ENCODE peak calls at places on chromosomes 5 and 9, in six cellular contexts. One of them, this sample, is unnamed.

GRCh38 chr9:133647148-133647547 is 11.0 kb downstream of the DBH start:
- DNase-seq in hepatocyte: no peak
- DNase-seq in Peyer's patch: no peak
- DNase-seq in GM13977: no peak
- DNase-seq in progenitor cell of endocrine pancreas: no peak
- DNase-seq in PC-9: no peak
- DNase-seq in this sample: no peak

GRCh38 chr5:14581333-14581890 is at the start of gene OTULINL:
- DNase-seq in hepatocyte: peak
- DNase-seq in Peyer's patch: peak
- DNase-seq in GM13977: peak
- DNase-seq in progenitor cell of endocrine pancreas: peak
- DNase-seq in PC-9: peak
- DNase-seq in this sample: peak

GRCh38 chr5:179272326-179273073 is 72.8 kb downstream of the ADAMTS2 start:
- DNase-seq in hepatocyte: no peak
- DNase-seq in Peyer's patch: peak
- DNase-seq in GM13977: no peak
- DNase-seq in progenitor cell of endocrine pancreas: no peak
- DNase-seq in PC-9: no peak
- DNase-seq in this sample: no peak

GRCh38 chr5:37906416-37906815 is 66.6 kb upstream of the GDNF start:
- DNase-seq in hepatocyte: no peak
- DNase-seq in Peyer's patch: no peak
- DNase-seq in GM13977: no peak
- DNase-seq in progenitor cell of endocrine pancreas: no peak
- DNase-seq in PC-9: no peak
- DNase-seq in this sample: no peak

GRCh38 chr5:147398860-147399259 is 111.0 kb downstream of the DPYSL3 start:
- DNase-seq in hepatocyte: no peak
- DNase-seq in Peyer's patch: no peak
- DNase-seq in GM13977: no peak
- DNase-seq in progenitor cell of endocrine pancreas: no peak
- DNase-seq in PC-9: no peak
- DNase-seq in this sample: no peak

GRCh38 chr9:129752915-129753724 is at the start of gene PTGES:
- DNase-seq in hepatocyte: peak
- DNase-seq in Peyer's patch: peak
- DNase-seq in GM13977: peak
- DNase-seq in progenitor cell of endocrine pancreas: no peak
- DNase-seq in PC-9: peak
- DNase-seq in this sample: peak

GRCh38 chr5:43036856-43037711 is 3.0 kb downstream of the ANXA2R start:
- DNase-seq in hepatocyte: no peak
- DNase-seq in Peyer's patch: peak
- DNase-seq in GM13977: no peak
- DNase-seq in progenitor cell of endocrine pancreas: no peak
- DNase-seq in PC-9: no peak
- DNase-seq in this sample: peak

GRCh38 chr5:123157797-123158528 is 68.9 kb downstream of the PRDM6 start:
- DNase-seq in hepatocyte: peak
- DNase-seq in Peyer's patch: no peak
- DNase-seq in GM13977: no peak
- DNase-seq in progenitor cell of endocrine pancreas: no peak
- DNase-seq in PC-9: no peak
- DNase-seq in this sample: no peak

GRCh38 chr9:133812077-133812868 is 74.1 kb upstream of the SARDH start:
- DNase-seq in hepatocyte: no peak
- DNase-seq in Peyer's patch: no peak
- DNase-seq in GM13977: no peak
- DNase-seq in progenitor cell of endocrine pancreas: no peak
- DNase-seq in PC-9: no peak
- DNase-seq in this sample: no peak

GRCh38 chr5:11596657-11597071 is 307.6 kb downstream of the CTNND2 start:
- DNase-seq in hepatocyte: no peak
- DNase-seq in Peyer's patch: no peak
- DNase-seq in GM13977: no peak
- DNase-seq in progenitor cell of endocrine pancreas: peak
- DNase-seq in PC-9: no peak
- DNase-seq in this sample: no peak

GRCh38 chr5:133848306-133848924 is 120.0 kb downstream of the C5orf15 start:
- DNase-seq in hepatocyte: no peak
- DNase-seq in Peyer's patch: no peak
- DNase-seq in GM13977: no peak
- DNase-seq in progenitor cell of endocrine pancreas: no peak
- DNase-seq in PC-9: no peak
- DNase-seq in this sample: no peak

GRCh38 chr5:54272746-54273145 is 37.6 kb downstream of the ARL15 start:
- DNase-seq in hepatocyte: no peak
- DNase-seq in Peyer's patch: no peak
- DNase-seq in GM13977: no peak
- DNase-seq in progenitor cell of endocrine pancreas: no peak
- DNase-seq in PC-9: no peak
- DNase-seq in this sample: no peak

GRCh38 chr5:54275361-54275760 is 35.0 kb downstream of the ARL15 start:
- DNase-seq in hepatocyte: no peak
- DNase-seq in Peyer's patch: no peak
- DNase-seq in GM13977: no peak
- DNase-seq in progenitor cell of endocrine pancreas: no peak
- DNase-seq in PC-9: no peak
- DNase-seq in this sample: no peak

GRCh38 chr5:54274944-54275343 is 35.4 kb downstream of the ARL15 start:
- DNase-seq in hepatocyte: no peak
- DNase-seq in Peyer's patch: no peak
- DNase-seq in GM13977: no peak
- DNase-seq in progenitor cell of endocrine pancreas: no peak
- DNase-seq in PC-9: no peak
- DNase-seq in this sample: no peak

GRCh38 chr5:54273715-54274114 is 36.7 kb downstream of the ARL15 start:
- DNase-seq in hepatocyte: no peak
- DNase-seq in Peyer's patch: no peak
- DNase-seq in GM13977: no peak
- DNase-seq in progenitor cell of endocrine pancreas: no peak
- DNase-seq in PC-9: no peak
- DNase-seq in this sample: no peak

DNA sequence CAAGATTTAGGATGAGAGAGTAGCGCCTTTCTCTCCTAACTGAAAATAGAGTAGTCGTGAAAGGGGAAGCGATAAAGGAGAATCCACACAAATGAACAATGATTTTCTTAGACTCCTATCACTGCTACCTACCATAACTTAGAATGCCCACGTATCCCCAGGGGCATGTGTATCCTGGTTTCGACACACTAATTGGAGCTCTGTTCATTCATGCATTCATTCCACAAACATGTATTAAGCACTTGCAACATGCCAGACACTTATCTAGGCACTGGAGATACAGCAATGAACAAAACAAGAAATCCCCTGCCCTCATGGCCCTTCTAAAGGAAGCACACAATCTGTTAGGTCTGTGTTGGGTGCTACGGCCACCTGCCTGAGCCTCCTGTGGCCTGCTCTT is 40.0 kb downstream of the ARL15 start:
- DNase-seq in hepatocyte: no peak
- DNase-seq in Peyer's patch: no peak
- DNase-seq in GM13977: no peak
- DNase-seq in progenitor cell of endocrine pancreas: no peak
- DNase-seq in PC-9: no peak
- DNase-seq in this sample: no peak
- TF ChIP-seq CTCF in hepatocyte: no peak
- TF ChIP-seq CTCF in Peyer's patch: no peak
- TF ChIP-seq CTCF in GM13977: no peak
- TF ChIP-seq CTCF in progenitor cell of endocrine pancreas: no peak
- TF ChIP-seq CTCF in PC-9: no peak
- TF ChIP-seq CTCF in this sample: no peak

DNA sequence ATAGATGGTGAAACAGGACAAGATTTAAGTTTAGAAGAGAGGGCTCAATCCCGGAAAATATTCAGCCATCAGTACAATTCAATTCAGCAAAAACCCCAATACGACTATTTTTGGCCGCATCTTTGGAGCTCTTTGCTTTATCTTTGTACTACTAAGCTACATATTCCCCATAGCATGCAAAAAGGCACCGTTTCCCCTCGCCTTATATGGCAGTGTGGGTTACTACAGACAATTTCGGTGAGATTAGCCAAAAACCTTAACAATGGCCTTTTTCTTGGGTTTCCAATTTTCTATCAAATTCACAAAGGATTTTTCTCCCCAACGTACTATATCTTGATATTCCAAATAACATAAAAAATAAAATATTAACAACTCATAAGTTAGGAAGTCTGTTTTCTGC is 382.6 kb downstream of the BNC2 start:
- DNase-seq in hepatocyte: no peak
- DNase-seq in Peyer's patch: no peak
- DNase-seq in GM13977: no peak
- DNase-seq in progenitor cell of endocrine pancreas: no peak
- DNase-seq in PC-9: no peak
- DNase-seq in this sample: no peak
- TF ChIP-seq CTCF in hepatocyte: no peak
- TF ChIP-seq CTCF in Peyer's patch: no peak
- TF ChIP-seq CTCF in GM13977: no peak
- TF ChIP-seq CTCF in progenitor cell of endocrine pancreas: no peak
- TF ChIP-seq CTCF in PC-9: no peak
- TF ChIP-seq CTCF in this sample: no peak

GRCh38 chr5:132500931-132501628 is 10.5 kb upstream of the IRF1 start:
- DNase-seq in hepatocyte: peak
- DNase-seq in Peyer's patch: peak
- DNase-seq in GM13977: peak
- DNase-seq in progenitor cell of endocrine pancreas: peak
- DNase-seq in PC-9: peak
- DNase-seq in this sample: peak
- TF ChIP-seq CTCF in hepatocyte: peak
- TF ChIP-seq CTCF in Peyer's patch: peak
- TF ChIP-seq CTCF in GM13977: peak
- TF ChIP-seq CTCF in progenitor cell of endocrine pancreas: peak
- TF ChIP-seq CTCF in PC-9: peak
- TF ChIP-seq CTCF in this sample: peak

DNA sequence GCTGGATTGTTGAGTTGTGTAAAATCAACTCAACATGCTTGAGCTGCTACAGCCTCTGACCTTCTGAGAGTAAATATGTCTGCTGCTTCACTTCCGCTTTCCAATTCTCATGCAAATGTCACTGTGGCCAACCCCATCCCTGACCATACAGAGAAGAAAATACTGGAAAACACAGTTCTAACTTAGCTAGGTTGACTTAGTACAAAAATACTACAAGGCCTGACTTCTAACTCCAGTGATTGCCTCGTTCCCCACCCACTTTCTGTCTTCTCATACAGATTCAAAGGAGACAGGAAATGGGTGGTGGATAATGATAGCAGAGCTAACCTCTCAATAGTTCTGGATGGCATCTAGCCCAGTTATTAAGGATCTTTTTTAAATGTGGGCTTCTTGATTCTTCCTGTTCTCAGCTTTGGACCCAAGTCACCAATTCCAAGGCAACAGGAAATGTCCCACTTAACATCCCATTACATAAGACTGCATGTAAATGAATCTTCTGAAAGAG is 226.6 kb upstream of the SLC24A2 start:
- DNase-seq in hepatocyte: no peak
- DNase-seq in Peyer's patch: no peak
- DNase-seq in GM13977: no peak
- DNase-seq in progenitor cell of endocrine pancreas: no peak
- DNase-seq in PC-9: no peak
- DNase-seq in this sample: no peak
- TF ChIP-seq CTCF in hepatocyte: no peak
- TF ChIP-seq CTCF in Peyer's patch: no peak
- TF ChIP-seq CTCF in GM13977: no peak
- TF ChIP-seq CTCF in progenitor cell of endocrine pancreas: no peak
- TF ChIP-seq CTCF in PC-9: no peak
- TF ChIP-seq CTCF in this sample: no peak

DNA sequence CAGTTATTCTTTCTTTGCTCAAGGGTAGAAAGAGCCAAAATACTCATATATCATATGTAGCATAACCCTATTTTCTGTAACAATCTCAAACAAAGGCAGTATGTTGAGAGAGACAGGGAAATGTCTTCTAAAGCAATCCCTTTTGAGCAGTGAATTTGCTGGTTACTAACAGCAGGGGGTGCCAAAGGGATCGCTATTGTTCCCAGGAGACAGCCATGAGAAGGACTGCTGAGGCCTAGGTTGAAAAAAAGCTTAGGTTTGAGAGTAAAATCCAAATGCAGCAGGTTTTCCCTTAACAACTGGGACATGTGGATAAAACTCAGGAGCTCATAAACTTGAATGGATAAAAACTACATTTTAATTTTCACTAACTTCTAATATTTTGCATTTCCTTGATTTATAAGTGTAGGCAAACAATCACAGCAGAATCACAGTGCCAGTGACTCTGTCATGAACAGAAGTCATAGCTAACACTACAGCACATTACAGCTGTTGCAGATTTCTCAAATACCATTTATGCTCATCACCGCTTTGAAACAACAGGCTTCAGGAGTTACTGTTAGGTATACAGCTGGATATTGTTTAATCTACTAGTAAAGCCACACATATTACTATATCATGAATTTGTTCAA is 148.4 kb downstream of the MAPKAP1 start:
- DNase-seq in hepatocyte: peak
- DNase-seq in Peyer's patch: no peak
- DNase-seq in GM13977: peak
- DNase-seq in progenitor cell of endocrine pancreas: peak
- DNase-seq in PC-9: peak
- DNase-seq in this sample: peak
- TF ChIP-seq CTCF in hepatocyte: peak
- TF ChIP-seq CTCF in Peyer's patch: peak
- TF ChIP-seq CTCF in GM13977: peak
- TF ChIP-seq CTCF in progenitor cell of endocrine pancreas: peak
- TF ChIP-seq CTCF in PC-9: peak
- TF ChIP-seq CTCF in this sample: peak

GRCh38 chr9:96327694-96328352 is 25.8 kb upstream of the HSD17B3 start:
- DNase-seq in hepatocyte: peak
- DNase-seq in Peyer's patch: no peak
- DNase-seq in GM13977: peak
- DNase-seq in progenitor cell of endocrine pancreas: no peak
- DNase-seq in PC-9: peak
- DNase-seq in this sample: peak
- TF ChIP-seq CTCF in hepatocyte: peak
- TF ChIP-seq CTCF in Peyer's patch: peak
- TF ChIP-seq CTCF in GM13977: peak
- TF ChIP-seq CTCF in progenitor cell of endocrine pancreas: peak
- TF ChIP-seq CTCF in PC-9: peak
- TF ChIP-seq CTCF in this sample: peak